ENCODE peak calls at places on chromosomes 5 and 9, in seven cellular contexts. E is SK-N-SH, S is K562, J is HCT116, A is HepG2, Y is GM12878, I is H1. V is an unnamed sample.

GRCh38 chr9:129617167-129617566 is 3.7 kb downstream of the C9orf50 start:
- DNase-seq in I (no peak), A (no peak), J (no peak), E (no peak), S (peak; percentile 39), Y (no peak), V (peak; percentile 78)

GRCh38 chr5:78592735-78593386 is 55.7 kb downstream of the LHFPL2 start:
- DNase-seq in E (no peak), S (no peak), A (no peak), I (no peak), J (no peak), Y (no peak), V (no peak)

GRCh38 chr5:64166201-64166959 is 737 bp downstream of the RNF180 start:
- DNase-seq in J (no peak), E (no peak), S (no peak), A (no peak), Y (no peak), I (no peak), V (peak; percentile 13)

GRCh38 chr5:131379723-131380122 is 115.9 kb downstream of the CDC42SE2 start:
- DNase-seq in Y (peak; percentile 75), I (no peak), J (no peak), A (peak; percentile 83), E (no peak), S (no peak), V (no peak)

GRCh38 chr5:3794611-3795010 is 199.0 kb downstream of the IRX1 start:
- DNase-seq in S (no peak), E (no peak), A (no peak), Y (no peak), J (no peak), I (no peak), V (no peak)

GRCh38 chr5:14779975-14780374 is 91.6 kb downstream of the ANKH start:
- DNase-seq in E (no peak), Y (no peak), J (no peak), S (no peak), I (no peak), A (no peak), V (no peak)

GRCh38 chr9:126366366-126367011 is 39.9 kb downstream of the MVB12B start:
- DNase-seq in S (no peak), I (no peak), Y (no peak), A (no peak), J (no peak), E (no peak), V (no peak)

GRCh38 chr9:82763631-82764030 is 299.3 kb downstream of the RASEF start:
- DNase-seq in S (no peak), A (no peak), Y (no peak), I (no peak), J (no peak), E (peak; percentile 35), V (peak; percentile 52)

GRCh38 chr9:94533601-94534000 is 21.3 kb upstream of the PCAT7 start:
- DNase-seq in S (no peak), A (no peak), I (no peak), E (no peak), Y (no peak), J (no peak), V (no peak)

GRCh38 chr9:106878943-106879916 is 16.3 kb downstream of the ZNF462 start:
- DNase-seq in Y (no peak), S (no peak), A (no peak), E (peak; percentile 61), I (no peak), J (no peak), V (no peak)

GRCh38 chr5:178291161-178291561 is 58.6 kb upstream of the PHYKPL start:
- DNase-seq in A (no peak), Y (no peak), S (no peak), E (no peak), J (no peak), I (no peak), V (no peak)

GRCh38 chr9:36263662-36264061 is 5.4 kb upstream of the GNE start:
- DNase-seq in A (no peak), Y (no peak), J (no peak), I (no peak), S (no peak), E (no peak), V (no peak)

GRCh38 chr9:96565684-96566360 is 53.8 kb downstream of the CDC14B start:
- DNase-seq in S (no peak), A (no peak), E (no peak), I (no peak), J (no peak), Y (no peak), V (no peak)

GRCh38 chr5:174145821-174146220 is 100.3 kb downstream of the NSG2 start:
- DNase-seq in I (no peak), Y (no peak), A (no peak), J (no peak), S (peak; percentile 18), E (peak; percentile 87), V (peak; percentile 32)

GRCh38 chr9:124698265-124698664 is 72.8 kb downstream of the NR6A1 start:
- DNase-seq in I (no peak), E (peak; percentile 6), A (no peak), J (no peak), Y (no peak), S (no peak), V (no peak)

GRCh38 chr5:10591946-10592345 is 28.1 kb downstream of the ANKRD33B start:
- DNase-seq in E (no peak), I (no peak), A (no peak), S (no peak), Y (no peak), J (no peak), V (no peak)

GRCh38 chr9:125748511-125749099 is 1.4 kb downstream of the PBX3 start:
- DNase-seq in A (no peak), I (no peak), Y (no peak), J (no peak), E (peak; percentile 29), S (no peak), V (no peak)

GRCh38 chr9:38319496-38320173 is 72.9 kb upstream of the ALDH1B1 start:
- DNase-seq in A (no peak), J (no peak), E (no peak), I (no peak), Y (no peak), S (no peak), V (no peak)

GRCh38 chr5:1708592-1709141 is 91.0 kb downstream of the MRPL36 start:
- DNase-seq in S (no peak), I (no peak), J (no peak), Y (no peak), E (no peak), A (no peak), V (no peak)

GRCh38 chr5:158126442-158127399 is 267.8 kb upstream of the CLINT1 start:
- DNase-seq in E (no peak), A (no peak), J (no peak), S (no peak), I (no peak), Y (no peak), V (no peak)

GRCh38 chr5:6163913-6164312 is 214.4 kb downstream of the MED10 start:
- DNase-seq in I (no peak), E (no peak), A (no peak), S (no peak), Y (no peak), J (no peak), V (no peak)

GRCh38 chr5:6161257-6161656 is 217.1 kb downstream of the MED10 start:
- DNase-seq in Y (no peak), J (no peak), A (no peak), E (no peak), S (no peak), I (no peak), V (no peak)

GRCh38 chr5:6158974-6159863 is 219.1 kb downstream of the MED10 start:
- DNase-seq in Y (no peak), S (no peak), I (no peak), J (no peak), A (peak; percentile 12), E (no peak), V (no peak)

GRCh38 chr5:6159864-6160199 is 218.5 kb downstream of the MED10 start:
- DNase-seq in J (no peak), I (no peak), A (no peak), S (no peak), E (no peak), Y (no peak), V (no peak)

DNA sequence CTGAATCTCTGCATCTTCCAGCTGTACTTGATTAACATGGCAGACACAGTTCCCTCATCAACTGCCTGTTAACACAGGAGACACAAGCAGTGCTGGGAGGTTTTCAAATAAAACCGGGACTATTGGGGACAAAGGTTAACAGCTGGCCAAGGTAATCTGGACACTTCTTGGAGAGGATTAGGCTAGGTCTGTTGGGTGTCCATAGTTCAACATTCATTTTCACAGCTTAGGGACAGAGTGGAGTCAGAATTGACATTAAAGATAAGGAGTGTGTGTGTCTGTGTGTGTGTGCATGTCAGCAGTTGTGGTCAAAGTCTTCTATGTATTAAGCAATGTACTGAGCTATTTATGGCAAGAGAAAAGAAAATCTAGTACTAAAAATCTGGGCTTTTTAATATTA is 216.2 kb downstream of the MED10 start:
- DNase-seq in S (no peak), Y (no peak), I (no peak), J (no peak), A (peak; percentile 63), E (no peak), V (no peak)
- TF ChIP-seq JUND in S (no peak), Y (no peak), I (no peak), J (no peak), A (no peak), E (no peak), V (no peak)

DNA sequence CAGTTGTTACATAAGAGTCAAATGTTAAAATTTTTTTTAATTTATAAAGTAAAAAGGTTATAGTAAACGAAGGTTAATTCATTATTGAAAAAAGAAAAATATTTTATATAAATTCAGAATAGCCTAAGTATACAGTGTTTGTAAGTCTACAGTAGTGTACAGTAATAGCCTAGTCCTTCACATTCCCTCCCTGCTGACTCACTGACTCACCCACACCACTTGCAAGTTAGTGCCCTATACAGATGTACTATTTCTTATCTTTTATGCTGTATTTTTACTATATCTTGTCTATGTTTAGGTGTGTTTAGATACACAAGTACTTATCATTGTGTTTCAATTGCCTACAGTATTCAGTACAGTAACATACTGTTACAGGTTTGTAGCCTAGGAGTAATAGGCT is 57.6 kb downstream of the MAMDC2 start:
- DNase-seq in A (no peak), E (no peak), J (no peak), Y (no peak), I (no peak), S (no peak), V (no peak)
- TF ChIP-seq JUND in A (no peak), E (no peak), J (no peak), Y (no peak), I (no peak), S (no peak), V (no peak)

GRCh38 chr9:6525326-6526040 is 112.5 kb downstream of the UHRF2 start:
- DNase-seq in J (no peak), E (no peak), I (no peak), Y (no peak), S (no peak), A (no peak), V (no peak)
- TF ChIP-seq JUND in J (no peak), E (no peak), I (no peak), Y (no peak), S (no peak), A (no peak), V (no peak)

DNA sequence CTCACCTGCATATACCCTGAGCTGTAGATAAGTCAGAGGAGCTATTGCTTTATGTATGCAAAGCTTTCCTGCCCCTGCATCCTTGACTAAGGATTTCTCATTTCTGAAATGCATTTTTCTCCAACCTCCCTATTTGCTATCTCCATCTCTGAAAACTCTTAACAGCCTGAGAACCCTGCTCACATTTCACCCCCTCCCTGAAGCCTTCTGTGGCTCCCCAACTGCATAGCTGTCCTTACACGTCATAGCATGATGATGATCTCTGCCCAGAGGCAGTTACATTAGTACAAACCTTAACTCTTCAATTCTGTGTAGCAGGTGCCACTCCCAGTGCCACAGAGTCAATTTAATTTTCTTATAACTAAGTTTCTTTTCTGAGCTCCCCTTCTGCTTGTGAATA is 149.6 kb upstream of the SPRY4 start:
- DNase-seq in A (no peak), I (no peak), Y (no peak), J (no peak), S (no peak), E (no peak), V (peak; percentile 43)
- TF ChIP-seq JUND in A (no peak), I (no peak), Y (no peak), J (no peak), S (no peak), E (peak; percentile 57), V (peak; percentile 46)

V was measured in T47D.